ENCODE peak calls at places on chromosomes 6 and 20, in five cellular contexts. One of them, this sample, is unnamed.

GRCh38 chr6:141110486-141110885 is 1022.2 kb upstream of the GJE1 start:
- DNase-seq in IMR-90: peak
- DNase-seq in RWPE1: no peak
- DNase-seq in psoas muscle: no peak
- DNase-seq in right lobe of liver: no peak
- DNase-seq in this sample: no peak

GRCh38 chr6:170175644-170176620 is 114.9 kb downstream of the DLL1 start:
- DNase-seq in IMR-90: no peak
- DNase-seq in RWPE1: no peak
- DNase-seq in psoas muscle: no peak
- DNase-seq in right lobe of liver: peak
- DNase-seq in this sample: no peak

GRCh38 chr6:155154158-155154830 is 109.5 kb upstream of the CLDN20 start:
- DNase-seq in IMR-90: peak
- DNase-seq in RWPE1: peak
- DNase-seq in psoas muscle: no peak
- DNase-seq in right lobe of liver: no peak
- DNase-seq in this sample: peak

GRCh38 chr6:149140137-149140909 is 177.2 kb upstream of the TAB2 start:
- DNase-seq in IMR-90: no peak
- DNase-seq in RWPE1: no peak
- DNase-seq in psoas muscle: no peak
- DNase-seq in right lobe of liver: no peak
- DNase-seq in this sample: no peak

GRCh38 chr6:9801255-9801757 is 613.6 kb downstream of the TFAP2A start:
- DNase-seq in IMR-90: peak
- DNase-seq in RWPE1: no peak
- DNase-seq in psoas muscle: no peak
- DNase-seq in right lobe of liver: no peak
- DNase-seq in this sample: no peak

GRCh38 chr6:137926207-137926731 is 59.2 kb downstream of the TNFAIP3 start:
- DNase-seq in IMR-90: peak
- DNase-seq in RWPE1: peak
- DNase-seq in psoas muscle: peak
- DNase-seq in right lobe of liver: no peak
- DNase-seq in this sample: peak

GRCh38 chr6:136288566-136289326 is 900 bp downstream of the BCLAF1 start:
- DNase-seq in IMR-90: peak
- DNase-seq in RWPE1: peak
- DNase-seq in psoas muscle: peak
- DNase-seq in right lobe of liver: peak
- DNase-seq in this sample: peak

GRCh38 chr6:109717971-109718370 is 26.9 kb downstream of the FIG4 start:
- DNase-seq in IMR-90: no peak
- DNase-seq in RWPE1: no peak
- DNase-seq in psoas muscle: no peak
- DNase-seq in right lobe of liver: no peak
- DNase-seq in this sample: no peak

GRCh38 chr6:133446789-133447188 is 205.6 kb downstream of the EYA4 start:
- DNase-seq in IMR-90: no peak
- DNase-seq in RWPE1: no peak
- DNase-seq in psoas muscle: no peak
- DNase-seq in right lobe of liver: no peak
- DNase-seq in this sample: no peak

GRCh38 chr6:134240664-134241431 is 77.1 kb downstream of the SGK1 start:
- DNase-seq in IMR-90: no peak
- DNase-seq in RWPE1: peak
- DNase-seq in psoas muscle: peak
- DNase-seq in right lobe of liver: no peak
- DNase-seq in this sample: no peak

GRCh38 chr6:42013134-42013516 is 37.2 kb upstream of the TAF8 start:
- DNase-seq in IMR-90: peak
- DNase-seq in RWPE1: no peak
- DNase-seq in psoas muscle: no peak
- DNase-seq in right lobe of liver: no peak
- DNase-seq in this sample: no peak

GRCh38 chr6:22888147-22888831 is 318.9 kb downstream of the HDGFL1 start:
- DNase-seq in IMR-90: no peak
- DNase-seq in RWPE1: no peak
- DNase-seq in psoas muscle: no peak
- DNase-seq in right lobe of liver: no peak
- DNase-seq in this sample: no peak

GRCh38 chr6:14661188-14661587 is 543.6 kb downstream of the CD83 start:
- DNase-seq in IMR-90: peak
- DNase-seq in RWPE1: no peak
- DNase-seq in psoas muscle: no peak
- DNase-seq in right lobe of liver: no peak
- DNase-seq in this sample: peak

GRCh38 chr20:57514273-57514751 is 10.6 kb downstream of the CTCFL start:
- DNase-seq in IMR-90: peak
- DNase-seq in RWPE1: peak
- DNase-seq in psoas muscle: peak
- DNase-seq in right lobe of liver: peak
- DNase-seq in this sample: peak

GRCh38 chr6:158803733-158804143 is 15.4 kb downstream of the EZR start:
- DNase-seq in IMR-90: no peak
- DNase-seq in RWPE1: no peak
- DNase-seq in psoas muscle: no peak
- DNase-seq in right lobe of liver: peak
- DNase-seq in this sample: peak

GRCh38 chr6:71967436-71967835 is 81.1 kb downstream of the RIMS1 start:
- DNase-seq in IMR-90: peak
- DNase-seq in RWPE1: no peak
- DNase-seq in psoas muscle: no peak
- DNase-seq in right lobe of liver: no peak
- DNase-seq in this sample: no peak

GRCh38 chr20:61037498-61037897 is 214.6 kb upstream of the CDH4 start:
- DNase-seq in IMR-90: no peak
- DNase-seq in RWPE1: peak
- DNase-seq in psoas muscle: no peak
- DNase-seq in right lobe of liver: no peak
- DNase-seq in this sample: no peak

GRCh38 chr20:50113420-50114224 is 672 bp upstream of the UBE2V1 start:
- DNase-seq in IMR-90: no peak
- DNase-seq in RWPE1: no peak
- DNase-seq in psoas muscle: no peak
- DNase-seq in right lobe of liver: no peak
- DNase-seq in this sample: no peak

GRCh38 chr6:119829006-119829405 is 479.4 kb upstream of the MAN1A1 start:
- DNase-seq in IMR-90: no peak
- DNase-seq in RWPE1: no peak
- DNase-seq in psoas muscle: no peak
- DNase-seq in right lobe of liver: no peak
- DNase-seq in this sample: no peak

GRCh38 chr6:161393292-161393691 is 119.4 kb upstream of the AGPAT4 start:
- DNase-seq in IMR-90: no peak
- DNase-seq in RWPE1: no peak
- DNase-seq in psoas muscle: no peak
- DNase-seq in right lobe of liver: no peak
- DNase-seq in this sample: no peak
- H3K27ac ChIP-seq in IMR-90: no peak
- H3K27ac ChIP-seq in RWPE1: no peak
- H3K27ac ChIP-seq in psoas muscle: no peak
- H3K27ac ChIP-seq in right lobe of liver: no peak
- H3K27ac ChIP-seq in this sample: no peak

GRCh38 chr20:45372241-45372640 is 5.9 kb downstream of the TP53TG5 start:
- DNase-seq in IMR-90: no peak
- DNase-seq in RWPE1: no peak
- DNase-seq in psoas muscle: no peak
- DNase-seq in right lobe of liver: no peak
- DNase-seq in this sample: no peak
- H3K27ac ChIP-seq in IMR-90: no peak
- H3K27ac ChIP-seq in RWPE1: no peak
- H3K27ac ChIP-seq in psoas muscle: no peak
- H3K27ac ChIP-seq in right lobe of liver: no peak
- H3K27ac ChIP-seq in this sample: no peak

GRCh38 chr20:23243791-23244190 is 106.8 kb upstream of the NXT1 start:
- DNase-seq in IMR-90: no peak
- DNase-seq in RWPE1: no peak
- DNase-seq in psoas muscle: no peak
- DNase-seq in right lobe of liver: no peak
- DNase-seq in this sample: no peak
- H3K27ac ChIP-seq in IMR-90: no peak
- H3K27ac ChIP-seq in RWPE1: no peak
- H3K27ac ChIP-seq in psoas muscle: no peak
- H3K27ac ChIP-seq in right lobe of liver: no peak
- H3K27ac ChIP-seq in this sample: no peak

GRCh38 chr6:159908535-159908934 is 17.7 kb downstream of the MAS1 start:
- DNase-seq in IMR-90: peak
- DNase-seq in RWPE1: no peak
- DNase-seq in psoas muscle: no peak
- DNase-seq in right lobe of liver: no peak
- DNase-seq in this sample: no peak
- H3K27ac ChIP-seq in IMR-90: no peak
- H3K27ac ChIP-seq in RWPE1: no peak
- H3K27ac ChIP-seq in psoas muscle: no peak
- H3K27ac ChIP-seq in right lobe of liver: no peak
- H3K27ac ChIP-seq in this sample: no peak

DNA sequence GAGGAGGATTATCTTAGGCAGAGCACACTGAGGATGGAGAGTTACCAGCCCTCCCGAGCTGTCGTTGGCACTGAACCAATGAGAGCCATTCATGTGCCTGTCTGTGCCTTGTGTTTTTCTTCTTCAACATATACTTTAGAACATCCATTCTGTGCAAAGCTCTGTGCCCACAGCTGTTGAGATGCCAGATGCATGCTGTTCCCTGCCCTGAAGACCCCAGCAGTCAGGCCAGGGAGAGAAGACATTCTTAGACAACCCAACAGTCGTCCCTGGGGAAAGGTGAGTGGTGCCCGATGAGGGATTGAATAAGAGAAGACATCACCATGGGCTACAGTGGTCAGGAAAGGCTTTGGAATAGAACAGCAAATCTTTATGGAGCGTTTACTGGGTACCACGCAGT is 114.1 kb downstream of the NRN1 start:
- DNase-seq in IMR-90: no peak
- DNase-seq in RWPE1: no peak
- DNase-seq in psoas muscle: no peak
- DNase-seq in right lobe of liver: no peak
- DNase-seq in this sample: no peak
- H3K27ac ChIP-seq in IMR-90: no peak
- H3K27ac ChIP-seq in RWPE1: no peak
- H3K27ac ChIP-seq in psoas muscle: no peak
- H3K27ac ChIP-seq in right lobe of liver: no peak
- H3K27ac ChIP-seq in this sample: no peak

DNA sequence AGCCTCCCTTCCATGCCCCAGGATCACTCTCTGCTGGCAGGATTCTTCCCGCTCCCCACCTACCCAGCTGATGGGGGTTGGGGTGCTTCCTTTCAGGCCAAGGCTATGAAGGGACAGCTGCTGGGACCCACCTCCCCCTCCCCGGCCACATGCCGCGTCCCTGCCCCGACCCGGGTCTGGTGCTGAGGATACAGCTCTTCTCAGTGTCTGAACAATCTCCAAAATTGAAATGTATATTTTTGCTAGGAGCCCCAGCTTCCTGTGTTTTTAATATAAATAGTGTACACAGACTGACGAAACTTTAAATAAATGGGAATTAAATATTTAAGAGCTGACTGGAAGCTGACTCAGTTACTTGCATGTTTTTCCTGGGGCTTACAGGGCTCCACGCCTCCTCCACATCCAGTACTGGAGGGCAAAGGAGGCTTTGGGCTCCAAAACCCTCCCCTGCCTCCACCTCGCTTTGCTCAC is 24.3 kb upstream of the FANCE start:
- DNase-seq in IMR-90: peak
- DNase-seq in RWPE1: no peak
- DNase-seq in psoas muscle: no peak
- DNase-seq in right lobe of liver: no peak
- DNase-seq in this sample: peak
- H3K27ac ChIP-seq in IMR-90: peak
- H3K27ac ChIP-seq in RWPE1: no peak
- H3K27ac ChIP-seq in psoas muscle: no peak
- H3K27ac ChIP-seq in right lobe of liver: no peak
- H3K27ac ChIP-seq in this sample: peak

GRCh38 chr6:61711849-61712248 is 574.2 kb downstream of the KHDRBS2 start:
- DNase-seq in IMR-90: no peak
- DNase-seq in RWPE1: no peak
- DNase-seq in psoas muscle: no peak
- DNase-seq in right lobe of liver: no peak
- DNase-seq in this sample: no peak
- H3K27ac ChIP-seq in IMR-90: no peak
- H3K27ac ChIP-seq in RWPE1: no peak
- H3K27ac ChIP-seq in psoas muscle: no peak
- H3K27ac ChIP-seq in right lobe of liver: no peak
- H3K27ac ChIP-seq in this sample: no peak

GRCh38 chr20:33883164-33883563 is 72.0 kb downstream of the CHMP4B start:
- DNase-seq in IMR-90: no peak
- DNase-seq in RWPE1: no peak
- DNase-seq in psoas muscle: no peak
- DNase-seq in right lobe of liver: no peak
- DNase-seq in this sample: no peak
- H3K27ac ChIP-seq in IMR-90: no peak
- H3K27ac ChIP-seq in RWPE1: no peak
- H3K27ac ChIP-seq in psoas muscle: no peak
- H3K27ac ChIP-seq in right lobe of liver: no peak
- H3K27ac ChIP-seq in this sample: no peak

DNA sequence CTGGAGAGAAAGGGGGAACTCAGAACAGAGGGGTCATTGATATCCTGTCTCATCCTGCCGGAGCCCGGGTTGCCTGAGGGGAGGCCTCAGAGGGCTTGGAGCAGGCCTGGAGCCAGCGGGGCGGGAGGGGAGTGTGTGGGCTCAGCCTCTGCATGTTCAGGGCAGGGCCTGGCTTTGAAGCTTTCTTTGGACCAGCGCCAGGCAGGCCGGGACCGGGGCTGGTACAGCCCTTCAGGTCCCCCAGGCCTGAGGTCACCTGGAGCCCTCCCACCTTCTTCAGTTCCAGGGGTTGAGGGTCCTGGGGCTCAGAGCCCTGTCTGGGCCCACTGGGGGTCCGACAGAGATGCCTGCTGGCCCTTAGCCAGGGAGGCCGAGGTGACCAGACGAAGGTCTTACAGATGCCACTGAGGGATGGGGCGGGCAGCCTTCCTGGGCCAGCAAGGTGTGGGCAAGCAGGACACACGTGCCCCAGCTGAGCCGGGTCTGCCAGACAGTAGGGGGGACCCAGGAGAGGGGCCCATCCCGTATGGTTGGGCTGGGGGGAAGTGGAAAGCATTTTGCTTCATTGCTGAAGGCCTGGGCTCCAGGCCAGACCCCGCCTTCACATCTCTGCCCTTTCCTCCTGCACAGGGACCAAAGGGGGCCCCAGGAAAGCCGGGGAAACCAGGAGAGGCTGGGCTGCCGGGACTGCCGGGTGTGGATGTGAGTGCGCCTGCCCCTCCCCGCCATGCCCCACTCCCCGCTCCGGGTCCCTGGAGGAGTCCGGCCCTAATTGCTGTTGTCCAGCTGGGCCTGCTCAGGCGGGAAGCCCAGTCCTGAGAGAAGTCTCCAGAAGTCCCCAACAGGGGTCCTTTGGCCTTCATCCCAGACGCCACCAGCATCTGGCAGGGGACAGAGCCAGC is 2.0 kb downstream of the COL9A3 start:
- DNase-seq in IMR-90: peak
- DNase-seq in RWPE1: peak
- DNase-seq in psoas muscle: peak
- DNase-seq in right lobe of liver: no peak
- DNase-seq in this sample: no peak
- H3K27ac ChIP-seq in IMR-90: no peak
- H3K27ac ChIP-seq in RWPE1: peak
- H3K27ac ChIP-seq in psoas muscle: no peak
- H3K27ac ChIP-seq in right lobe of liver: no peak
- H3K27ac ChIP-seq in this sample: no peak

This sample was measured in fibroblast of lung.